ENCODE peak calls at places on chromosomes 5 and 9, in four cellular contexts. One of them, this sample, is unnamed.

GRCh38 chr9:108094676-108094993 is 605.1 kb upstream of the KLF4 start:
- DNase-seq in LHCN-M2: peak; percentile 65
- DNase-seq in stimulated activated naive CD8-positive, alpha-beta T cell treated with anti-CD3 and anti-CD28 coated beads, Interleukin-15, amount 100 ng/mL, for 72 hours: no peak
- DNase-seq in suprapubic skin: no peak
- DNase-seq in this sample: no peak

GRCh38 chr5:108382784-108383358 is 973 bp upstream of the FBXL17 start:
- DNase-seq in LHCN-M2: no peak
- DNase-seq in stimulated activated naive CD8-positive, alpha-beta T cell treated with anti-CD3 and anti-CD28 coated beads, Interleukin-15, amount 100 ng/mL, for 72 hours: no peak
- DNase-seq in suprapubic skin: no peak
- DNase-seq in this sample: no peak

GRCh38 chr9:136975624-136976023 is 1.7 kb upstream of the PTGDS start:
- DNase-seq in LHCN-M2: no peak
- DNase-seq in suprapubic skin: no peak
- DNase-seq in stimulated activated naive CD8-positive, alpha-beta T cell treated with anti-CD3 and anti-CD28 coated beads, Interleukin-15, amount 100 ng/mL, for 72 hours: no peak
- DNase-seq in this sample: no peak

GRCh38 chr9:36748322-36748899 is 175.7 kb downstream of the MELK start:
- DNase-seq in suprapubic skin: no peak
- DNase-seq in LHCN-M2: peak; percentile 35
- DNase-seq in stimulated activated naive CD8-positive, alpha-beta T cell treated with anti-CD3 and anti-CD28 coated beads, Interleukin-15, amount 100 ng/mL, for 72 hours: no peak
- DNase-seq in this sample: no peak

GRCh38 chr9:85431396-85432102 is 310.2 kb downstream of the AGTPBP1 start:
- DNase-seq in LHCN-M2: no peak
- DNase-seq in stimulated activated naive CD8-positive, alpha-beta T cell treated with anti-CD3 and anti-CD28 coated beads, Interleukin-15, amount 100 ng/mL, for 72 hours: no peak
- DNase-seq in suprapubic skin: no peak
- DNase-seq in this sample: no peak

GRCh38 chr5:149210229-149210628 is 61.4 kb upstream of the AFAP1L1 start:
- DNase-seq in LHCN-M2: peak; percentile 52
- DNase-seq in suprapubic skin: no peak
- DNase-seq in stimulated activated naive CD8-positive, alpha-beta T cell treated with anti-CD3 and anti-CD28 coated beads, Interleukin-15, amount 100 ng/mL, for 72 hours: no peak
- DNase-seq in this sample: no peak

GRCh38 chr5:67774796-67775195 is 440.8 kb upstream of the PIK3R1 start:
- DNase-seq in suprapubic skin: no peak
- DNase-seq in stimulated activated naive CD8-positive, alpha-beta T cell treated with anti-CD3 and anti-CD28 coated beads, Interleukin-15, amount 100 ng/mL, for 72 hours: no peak
- DNase-seq in LHCN-M2: no peak
- DNase-seq in this sample: no peak

GRCh38 chr9:133148351-133149129 is 15.2 kb downstream of the GBGT1 start:
- DNase-seq in LHCN-M2: no peak
- DNase-seq in stimulated activated naive CD8-positive, alpha-beta T cell treated with anti-CD3 and anti-CD28 coated beads, Interleukin-15, amount 100 ng/mL, for 72 hours: peak; percentile 62
- DNase-seq in suprapubic skin: peak; percentile 87
- DNase-seq in this sample: peak; percentile 88

GRCh38 chr5:148730955-148731898 is 76.9 kb upstream of the HTR4 start:
- DNase-seq in suprapubic skin: peak; percentile 72
- DNase-seq in LHCN-M2: peak; percentile 82
- DNase-seq in stimulated activated naive CD8-positive, alpha-beta T cell treated with anti-CD3 and anti-CD28 coated beads, Interleukin-15, amount 100 ng/mL, for 72 hours: peak; percentile 64
- DNase-seq in this sample: peak; percentile 89

GRCh38 chr9:5549671-5550650 is 39.6 kb downstream of the PDCD1LG2 start:
- DNase-seq in suprapubic skin: no peak
- DNase-seq in LHCN-M2: peak; percentile 66
- DNase-seq in stimulated activated naive CD8-positive, alpha-beta T cell treated with anti-CD3 and anti-CD28 coated beads, Interleukin-15, amount 100 ng/mL, for 72 hours: no peak
- DNase-seq in this sample: no peak

GRCh38 chr9:90946981-90947380 is 145.4 kb downstream of the SYK start:
- DNase-seq in suprapubic skin: no peak
- DNase-seq in LHCN-M2: no peak
- DNase-seq in stimulated activated naive CD8-positive, alpha-beta T cell treated with anti-CD3 and anti-CD28 coated beads, Interleukin-15, amount 100 ng/mL, for 72 hours: no peak
- DNase-seq in this sample: no peak

GRCh38 chr5:168884040-168884439 is 304.9 kb upstream of the PANK3 start:
- DNase-seq in LHCN-M2: no peak
- DNase-seq in stimulated activated naive CD8-positive, alpha-beta T cell treated with anti-CD3 and anti-CD28 coated beads, Interleukin-15, amount 100 ng/mL, for 72 hours: no peak
- DNase-seq in suprapubic skin: no peak
- DNase-seq in this sample: no peak

GRCh38 chr9:122124528-122124927 is 31.4 kb upstream of the TTLL11 start:
- DNase-seq in stimulated activated naive CD8-positive, alpha-beta T cell treated with anti-CD3 and anti-CD28 coated beads, Interleukin-15, amount 100 ng/mL, for 72 hours: no peak
- DNase-seq in suprapubic skin: no peak
- DNase-seq in LHCN-M2: no peak
- DNase-seq in this sample: peak; percentile 60

GRCh38 chr5:179275941-179276837 is 69.1 kb downstream of the ADAMTS2 start:
- DNase-seq in suprapubic skin: peak; percentile 92
- DNase-seq in LHCN-M2: peak; percentile 99
- DNase-seq in stimulated activated naive CD8-positive, alpha-beta T cell treated with anti-CD3 and anti-CD28 coated beads, Interleukin-15, amount 100 ng/mL, for 72 hours: no peak
- DNase-seq in this sample: peak; percentile 94

GRCh38 chr5:76855961-76856360 is 6.1 kb downstream of the S100Z start:
- DNase-seq in suprapubic skin: no peak
- DNase-seq in LHCN-M2: no peak
- DNase-seq in stimulated activated naive CD8-positive, alpha-beta T cell treated with anti-CD3 and anti-CD28 coated beads, Interleukin-15, amount 100 ng/mL, for 72 hours: peak; percentile 12
- DNase-seq in this sample: no peak

GRCh38 chr9:6216951-6217350 is 1.3 kb downstream of the IL33 start:
- DNase-seq in stimulated activated naive CD8-positive, alpha-beta T cell treated with anti-CD3 and anti-CD28 coated beads, Interleukin-15, amount 100 ng/mL, for 72 hours: no peak
- DNase-seq in LHCN-M2: no peak
- DNase-seq in suprapubic skin: no peak
- DNase-seq in this sample: no peak

GRCh38 chr5:56414056-56414455 is 180.9 kb upstream of the ANKRD55 start:
- DNase-seq in stimulated activated naive CD8-positive, alpha-beta T cell treated with anti-CD3 and anti-CD28 coated beads, Interleukin-15, amount 100 ng/mL, for 72 hours: no peak
- DNase-seq in LHCN-M2: no peak
- DNase-seq in suprapubic skin: no peak
- DNase-seq in this sample: no peak

GRCh38 chr5:58497956-58498942 is 7.0 kb downstream of the GAPT start:
- DNase-seq in LHCN-M2: no peak
- DNase-seq in suprapubic skin: no peak
- DNase-seq in stimulated activated naive CD8-positive, alpha-beta T cell treated with anti-CD3 and anti-CD28 coated beads, Interleukin-15, amount 100 ng/mL, for 72 hours: no peak
- DNase-seq in this sample: no peak

GRCh38 chr5:173581408-173582197 is 34.8 kb downstream of the BOD1 start:
- DNase-seq in suprapubic skin: no peak
- DNase-seq in LHCN-M2: no peak
- DNase-seq in stimulated activated naive CD8-positive, alpha-beta T cell treated with anti-CD3 and anti-CD28 coated beads, Interleukin-15, amount 100 ng/mL, for 72 hours: peak; percentile 51
- DNase-seq in this sample: no peak

GRCh38 chr9:74122661-74123060 is 374.5 kb upstream of the RORB start:
- DNase-seq in stimulated activated naive CD8-positive, alpha-beta T cell treated with anti-CD3 and anti-CD28 coated beads, Interleukin-15, amount 100 ng/mL, for 72 hours: no peak
- DNase-seq in suprapubic skin: no peak
- DNase-seq in LHCN-M2: no peak
- DNase-seq in this sample: no peak

GRCh38 chr5:149961186-149961685 is 678 bp downstream of the SLC26A2 start:
- DNase-seq in LHCN-M2: no peak
- DNase-seq in stimulated activated naive CD8-positive, alpha-beta T cell treated with anti-CD3 and anti-CD28 coated beads, Interleukin-15, amount 100 ng/mL, for 72 hours: peak; percentile 3
- DNase-seq in suprapubic skin: no peak
- DNase-seq in this sample: no peak

This sample was measured in sigmoid colon.